ENCODE peak calls at places on chromosomes 6 and 20, in four cellular contexts. X is HepG2, T is hepatocyte, G is fibroblast of lung. S is an unnamed sample.

GRCh38 chr6:140370949-140371348 is 996.5 kb upstream of the CITED2 start:
- DNase-seq in X (no peak), T (no peak), G (no peak), S (no peak)

GRCh38 chr20:20635006-20635405 is 77.4 kb downstream of the RALGAPA2 start:
- DNase-seq in X (no peak), T (no peak), G (no peak), S (no peak)

GRCh38 chr20:50794846-50795634 is at the start of gene BCAS4:
- DNase-seq in X (peak), T (peak), G (peak), S (no peak)

GRCh38 chr6:28884423-28885148 is 39.2 kb downstream of the TRIM27 start:
- DNase-seq in X (peak), T (no peak), G (no peak), S (no peak)

GRCh38 chr20:1595333-1595732 is 24.5 kb downstream of the SIRPB1 start:
- DNase-seq in X (no peak), T (no peak), G (no peak), S (no peak)

GRCh38 chr20:20820104-20820503 is 107.7 kb upstream of the RALGAPA2 start:
- DNase-seq in X (peak), T (no peak), G (no peak), S (no peak)

GRCh38 chr20:48056218-48056617 is 270.9 kb upstream of the SULF2 start:
- DNase-seq in X (no peak), T (no peak), G (no peak), S (no peak)

GRCh38 chr20:57437672-57438330 is 46.6 kb downstream of the RBM38 start:
- DNase-seq in X (no peak), T (no peak), G (no peak), S (no peak)

GRCh38 chr6:137911675-137912158 is 44.7 kb downstream of the TNFAIP3 start:
- DNase-seq in X (no peak), T (no peak), G (no peak), S (no peak)

GRCh38 chr6:52839124-52840055 is 1.2 kb downstream of the GSTA5 start:
- DNase-seq in X (peak), T (peak), G (peak), S (peak)

GRCh38 chr6:36962874-36963273 is 8.3 kb downstream of the PI16 start:
- DNase-seq in X (no peak), T (peak), G (no peak), S (peak)

GRCh38 chr20:35629432-35630145 is 14.0 kb downstream of the SPAG4 start:
- DNase-seq in X (no peak), T (no peak), G (no peak), S (no peak)

GRCh38 chr6:138847884-138848283 is 52.0 kb downstream of the ECT2L start:
- DNase-seq in X (no peak), T (no peak), G (no peak), S (no peak)

GRCh38 chr20:3471397-3472021 is 691 bp downstream of the ATRN start:
- DNase-seq in X (no peak), T (no peak), G (no peak), S (no peak)

GRCh38 chr6:20402181-20403079 is 751 bp downstream of the E2F3 start:
- DNase-seq in X (peak), T (peak), G (peak), S (no peak)

GRCh38 chr6:149157126-149157525 is 160.4 kb upstream of the TAB2 start:
- DNase-seq in X (no peak), T (no peak), G (no peak), S (no peak)

GRCh38 chr20:18263723-18264122 is 24.6 kb upstream of the ZNF133 start:
- DNase-seq in X (peak), T (peak), G (peak), S (no peak)

GRCh38 chr6:44234101-44235090 is 11.0 kb downstream of the SLC29A1 start:
- DNase-seq in X (peak), T (peak), G (peak), S (no peak)

GRCh38 chr20:39112196-39112743 is 150.1 kb downstream of the DHX35 start:
- DNase-seq in X (peak), T (peak), G (peak), S (no peak)

GRCh38 chr6:70281923-70282902 is 20.7 kb downstream of the COL9A1 start:
- DNase-seq in X (no peak), T (peak), G (no peak), S (no peak)

GRCh38 chr6:76876922-76877553 is 586.3 kb downstream of the HTR1B start:
- DNase-seq in X (peak), T (peak), G (peak), S (peak)

GRCh38 chr20:10228330-10228729 is 9.7 kb downstream of the SNAP25 start:
- DNase-seq in X (peak), T (peak), G (no peak), S (no peak)

GRCh38 chr6:44127186-44128019 is at the start of the genes MRPL14 and TMEM63B:
- DNase-seq in X (peak), T (peak), G (peak), S (peak)

GRCh38 chr6:137261393-137262154 is 42.4 kb upstream of the IFNGR1 start:
- DNase-seq in X (peak), T (peak), G (peak), S (no peak)

GRCh38 chr6:12957321-12958051 is 240.9 kb downstream of the PHACTR1 start:
- DNase-seq in X (no peak), T (peak), G (peak), S (no peak)

GRCh38 chr6:35640017-35640664 is 48.6 kb downstream of the FKBP5 start:
- DNase-seq in X (no peak), T (no peak), G (peak), S (no peak)

GRCh38 chr6:10151144-10151915 is 263.5 kb downstream of the TFAP2A start:
- DNase-seq in X (no peak), T (no peak), G (peak), S (no peak)

GRCh38 chr6:35919085-35919826 is 1.6 kb downstream of the SRPK1 start:
- DNase-seq in X (peak), T (peak), G (peak), S (no peak)

GRCh38 chr6:130965657-130966056 is 97.4 kb downstream of the EPB41L2 start:
- DNase-seq in X (no peak), T (no peak), G (peak), S (no peak)

GRCh38 chr20:49775229-49775693 is 37.4 kb upstream of the SLC9A8 start:
- DNase-seq in X (peak), T (peak), G (peak), S (no peak)

GRCh38 chr20:44702776-44703175 is 12.4 kb upstream of the CCN5 start:
- DNase-seq in X (no peak), T (peak), G (peak), S (no peak)

GRCh38 chr6:41073203-41073967 is 611 bp downstream of the NFYA start:
- DNase-seq in X (peak), T (peak), G (peak), S (no peak)

GRCh38 chr6:2665169-2666070 is 85.3 kb downstream of the MYLK4 start:
- DNase-seq in X (no peak), T (no peak), G (peak), S (peak)

DNA sequence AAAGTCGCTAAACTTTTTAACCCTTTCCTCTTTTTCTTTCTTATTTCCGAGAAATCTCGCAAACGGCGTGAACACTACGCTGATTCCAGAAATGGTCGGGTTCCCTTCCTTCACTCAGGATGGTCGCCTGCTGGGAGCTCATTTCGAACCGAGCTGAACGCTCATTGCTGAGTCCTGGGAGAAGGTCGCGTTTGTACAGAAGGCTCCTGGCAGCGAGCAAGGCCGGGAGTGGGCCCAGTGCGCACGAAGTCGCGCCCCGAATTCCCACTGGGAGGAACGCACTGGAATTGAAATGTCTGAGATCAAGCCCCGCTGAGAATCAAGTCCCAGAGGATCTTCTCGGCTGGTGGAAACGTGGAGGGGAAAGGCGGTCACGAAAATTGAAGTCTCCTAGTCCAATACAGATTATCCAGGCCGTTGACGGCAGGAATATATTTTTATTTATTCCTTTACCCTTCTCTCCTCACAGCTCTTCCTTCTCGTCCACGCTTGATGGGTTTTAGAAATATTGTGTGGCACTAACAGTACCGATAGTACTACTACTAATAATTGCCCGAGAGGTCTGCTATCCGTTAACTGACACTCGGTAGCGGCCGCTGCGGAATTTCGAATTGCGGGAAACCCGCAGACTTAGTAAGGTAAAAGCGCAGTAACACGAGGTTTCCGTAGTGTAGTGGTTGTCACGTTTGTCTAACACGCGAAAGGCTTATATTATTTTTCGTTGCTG is 207.2 kb upstream of the ZNF184 start:
- DNase-seq in X (no peak), T (no peak), G (no peak), S (no peak)
- TF ChIP-seq EZH2 in X (no peak), T (peak), G (no peak), S (no peak)

GRCh38 chr6:132401120-132401940 is at the start of gene MOXD1:
- DNase-seq in X (no peak), T (peak), G (peak), S (no peak)
- TF ChIP-seq EZH2 in X (peak), T (peak), G (no peak), S (no peak)

DNA sequence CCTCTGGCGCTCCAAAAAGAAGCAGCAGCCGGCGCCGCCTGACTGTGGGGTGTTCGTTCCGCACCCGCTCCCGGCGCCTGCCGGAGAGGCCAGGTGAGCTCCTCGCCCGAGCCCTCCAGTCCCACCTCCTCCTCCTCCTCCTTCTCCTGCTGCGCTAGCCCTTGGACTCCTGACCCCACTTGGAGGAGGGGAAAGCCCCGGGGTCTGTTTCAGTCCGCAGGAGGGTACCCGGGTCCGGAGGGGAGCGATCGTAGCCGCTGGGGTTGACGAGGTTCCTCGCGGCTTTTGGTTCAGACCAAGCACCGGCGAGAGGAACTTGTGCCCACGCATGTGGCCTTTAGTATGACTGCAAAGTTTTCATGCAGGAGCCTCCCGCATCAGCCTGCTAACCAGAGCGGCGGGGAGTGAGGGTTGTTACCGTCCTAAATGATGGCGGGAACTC is 493 bp downstream of the CRYBG1 start:
- DNase-seq in X (no peak), T (peak), G (no peak), S (no peak)
- TF ChIP-seq EZH2 in X (no peak), T (no peak), G (peak), S (no peak)

GRCh38 chr6:108121612-108122011 is 44.2 kb upstream of the NR2E1 start:
- DNase-seq in X (no peak), T (no peak), G (no peak), S (no peak)
- TF ChIP-seq EZH2 in X (no peak), T (no peak), G (no peak), S (no peak)

GRCh38 chr6:83709748-83710050 is 798 bp upstream of the SNAP91 start:
- DNase-seq in X (no peak), T (no peak), G (no peak), S (no peak)
- TF ChIP-seq EZH2 in X (no peak), T (peak), G (no peak), S (no peak)

DNA sequence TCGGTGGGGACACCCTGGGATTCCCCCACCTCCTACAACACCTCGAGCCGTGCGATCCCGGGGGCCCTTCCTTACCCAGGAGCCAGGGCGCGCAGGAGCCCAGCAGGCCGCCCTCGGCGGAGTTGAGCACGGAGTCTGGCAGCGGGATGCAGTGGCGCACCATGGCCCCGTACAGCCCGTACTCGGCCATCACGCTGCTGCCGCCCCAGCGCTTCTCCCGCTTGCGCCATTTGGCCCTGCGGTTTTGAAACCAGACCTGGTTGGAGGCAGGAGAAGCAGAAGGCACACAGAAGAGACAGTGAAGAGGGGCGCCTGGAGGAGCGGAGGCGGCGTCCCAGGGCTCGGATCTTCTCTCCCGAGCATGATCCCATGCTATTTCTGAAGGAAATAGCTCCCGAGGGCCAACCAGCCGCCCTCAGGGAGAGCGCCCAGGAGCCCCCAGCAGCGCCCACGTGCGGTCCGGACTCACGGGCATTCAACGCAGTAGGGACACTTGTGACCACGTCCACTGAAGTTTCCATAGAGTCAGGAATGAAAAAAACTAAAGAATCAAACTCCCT is 4.3 kb downstream of the VSX1 start:
- DNase-seq in X (peak), T (no peak), G (peak), S (no peak)
- TF ChIP-seq EZH2 in X (no peak), T (peak), G (no peak), S (no peak)

DNA sequence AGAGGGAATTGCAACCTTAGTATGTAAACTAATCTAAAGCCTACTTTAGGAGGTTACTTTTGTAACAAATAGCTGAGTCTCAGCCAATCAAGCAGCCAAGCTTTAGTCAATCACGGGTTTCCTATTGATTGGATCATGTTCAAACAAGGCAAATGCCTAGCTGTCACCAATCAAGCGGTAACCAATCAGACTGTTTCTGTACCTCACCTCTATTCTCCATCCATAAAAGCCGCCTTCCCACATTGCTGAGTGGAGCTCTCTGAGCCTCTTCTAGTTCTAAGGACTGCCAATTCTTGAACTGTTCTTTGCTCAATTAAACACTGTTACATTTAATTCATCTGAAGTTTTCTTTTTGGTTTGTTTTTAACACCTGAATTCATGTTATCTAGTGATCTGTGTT is 148.4 kb upstream of the BMP5 start:
- DNase-seq in X (no peak), T (no peak), G (no peak), S (no peak)
- TF ChIP-seq EZH2 in X (no peak), T (no peak), G (no peak), S (no peak)

DNA sequence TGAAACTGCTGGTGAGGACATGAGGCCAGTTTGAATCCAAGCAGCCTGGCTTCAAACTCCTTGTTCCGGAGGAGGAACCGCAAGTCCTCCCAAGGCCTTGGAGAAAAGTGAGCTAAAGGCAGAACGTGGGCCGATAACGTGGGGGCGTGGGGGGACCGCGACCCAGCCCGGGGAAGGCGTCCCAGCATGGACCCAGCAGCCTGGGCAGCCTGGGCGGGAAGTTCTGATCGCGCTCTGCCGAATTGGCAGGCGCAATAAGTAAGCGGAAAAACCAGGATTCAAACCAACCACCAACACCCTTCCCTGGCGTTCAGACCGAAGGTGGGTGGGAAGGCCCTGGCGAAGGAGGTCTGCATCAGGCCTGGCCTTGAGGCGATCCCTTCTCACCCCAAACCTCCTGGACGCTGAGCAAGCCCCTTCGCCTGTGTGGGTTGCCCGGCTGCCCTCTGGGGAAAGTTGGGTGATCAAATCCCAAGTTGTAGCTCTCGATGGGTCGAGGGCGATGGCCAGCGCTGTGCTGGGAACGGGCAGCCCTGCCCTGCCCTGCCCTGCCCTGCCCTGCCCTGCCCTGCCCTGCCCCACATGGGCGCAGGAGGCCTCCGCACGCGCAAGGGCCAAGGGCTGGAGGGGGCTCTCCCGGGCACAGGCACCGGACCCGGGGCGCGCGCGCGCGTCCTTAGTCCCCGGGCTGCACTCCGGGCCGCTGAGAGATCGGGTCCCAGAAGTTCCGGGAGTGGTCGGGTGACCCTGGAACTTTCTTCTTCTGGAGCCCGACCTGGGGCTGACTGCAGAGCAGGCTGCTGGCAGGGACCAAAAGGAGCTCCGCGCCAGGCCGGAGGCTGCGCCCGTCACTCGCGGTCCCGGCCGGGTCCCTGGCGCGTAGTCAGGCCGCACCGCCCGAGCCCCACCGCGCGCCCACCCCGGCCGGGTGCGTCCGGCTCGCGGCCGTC is 644 bp upstream of the SLC22A3 start:
- DNase-seq in X (no peak), T (no peak), G (no peak), S (no peak)
- TF ChIP-seq EZH2 in X (no peak), T (no peak), G (no peak), S (no peak)

GRCh38 chr6:25041676-25042598 is 106.2 kb upstream of the RIPOR2 start:
- DNase-seq in X (no peak), T (no peak), G (no peak), S (no peak)

GRCh38 chr6:25036461-25036860 is 100.7 kb upstream of the RIPOR2 start:
- DNase-seq in X (no peak), T (no peak), G (no peak), S (no peak)

GRCh38 chr6:25038992-25039391 is 103.2 kb upstream of the RIPOR2 start:
- DNase-seq in X (no peak), T (no peak), G (no peak), S (no peak)

GRCh38 chr6:25035451-25036435 is 100.0 kb upstream of the RIPOR2 start:
- DNase-seq in X (no peak), T (no peak), G (peak), S (no peak)

GRCh38 chr6:25038300-25038699 is 102.5 kb upstream of the RIPOR2 start:
- DNase-seq in X (no peak), T (no peak), G (no peak), S (no peak)
- TF ChIP-seq EZH2 in X (no peak), T (no peak), G (no peak), S (no peak)

S was measured in SK-N-MC.